ENCODE peak calls at places on chromosomes 12 and 14, in eight cellular contexts. One of them, this sample, is unnamed.

GRCh38 chr14:68734231-68734732 is 58.6 kb downstream of the ZFP36L1 start:
- DNase-seq in body of pancreas: no peak
- DNase-seq in suprapubic skin: no peak
- DNase-seq in uterus: no peak
- DNase-seq in HCT116: no peak
- DNase-seq in tibial nerve: no peak
- DNase-seq in IMR-90: peak; percentile 18
- DNase-seq in lower leg skin: no peak
- DNase-seq in this sample: no peak

GRCh38 chr12:5078423-5078822 is 34.7 kb downstream of the KCNA5 start:
- DNase-seq in body of pancreas: peak; percentile 21
- DNase-seq in suprapubic skin: no peak
- DNase-seq in uterus: no peak
- DNase-seq in HCT116: no peak
- DNase-seq in tibial nerve: no peak
- DNase-seq in IMR-90: no peak
- DNase-seq in lower leg skin: no peak
- DNase-seq in this sample: no peak

GRCh38 chr12:49963976-49964815 is 2.5 kb downstream of the AQP5 start:
- DNase-seq in body of pancreas: no peak
- DNase-seq in suprapubic skin: no peak
- DNase-seq in uterus: no peak
- DNase-seq in HCT116: no peak
- DNase-seq in tibial nerve: no peak
- DNase-seq in IMR-90: no peak
- DNase-seq in lower leg skin: no peak
- DNase-seq in this sample: no peak

GRCh38 chr14:24639270-24639669 is 5.3 kb upstream of the GZMB start:
- DNase-seq in body of pancreas: no peak
- DNase-seq in suprapubic skin: no peak
- DNase-seq in uterus: no peak
- DNase-seq in HCT116: no peak
- DNase-seq in tibial nerve: no peak
- DNase-seq in IMR-90: no peak
- DNase-seq in lower leg skin: no peak
- DNase-seq in this sample: no peak

GRCh38 chr12:57272337-57273151 is 21.6 kb upstream of the STAC3 start:
- DNase-seq in body of pancreas: no peak
- DNase-seq in suprapubic skin: no peak
- DNase-seq in uterus: no peak
- DNase-seq in HCT116: no peak
- DNase-seq in tibial nerve: no peak
- DNase-seq in IMR-90: peak; percentile 45
- DNase-seq in lower leg skin: no peak
- DNase-seq in this sample: no peak

GRCh38 chr12:66441905-66442559 is 139.7 kb downstream of the HELB start:
- DNase-seq in body of pancreas: no peak
- DNase-seq in suprapubic skin: no peak
- DNase-seq in uterus: no peak
- DNase-seq in HCT116: no peak
- DNase-seq in tibial nerve: no peak
- DNase-seq in IMR-90: no peak
- DNase-seq in lower leg skin: no peak
- DNase-seq in this sample: no peak

GRCh38 chr12:56029666-56030293 is 8.9 kb downstream of the IKZF4 start:
- DNase-seq in body of pancreas: peak; percentile 51
- DNase-seq in suprapubic skin: no peak
- DNase-seq in uterus: peak; percentile 37
- DNase-seq in HCT116: no peak
- DNase-seq in tibial nerve: peak; percentile 33
- DNase-seq in IMR-90: peak; percentile 67
- DNase-seq in lower leg skin: no peak
- DNase-seq in this sample: peak; percentile 33

GRCh38 chr14:105533391-105533790 is 7.0 kb downstream of the TMEM121 start:
- DNase-seq in body of pancreas: no peak
- DNase-seq in suprapubic skin: no peak
- DNase-seq in uterus: no peak
- DNase-seq in HCT116: no peak
- DNase-seq in tibial nerve: no peak
- DNase-seq in IMR-90: no peak
- DNase-seq in lower leg skin: no peak
- DNase-seq in this sample: no peak

GRCh38 chr14:77111021-77111420 is 13.0 kb downstream of the CIPC start:
- DNase-seq in body of pancreas: no peak
- DNase-seq in suprapubic skin: no peak
- DNase-seq in uterus: no peak
- DNase-seq in HCT116: no peak
- DNase-seq in tibial nerve: no peak
- DNase-seq in IMR-90: no peak
- DNase-seq in lower leg skin: no peak
- DNase-seq in this sample: no peak

GRCh38 chr14:93269341-93270068 is 62.4 kb downstream of the UBR7 start:
- DNase-seq in body of pancreas: no peak
- DNase-seq in suprapubic skin: no peak
- DNase-seq in uterus: no peak
- DNase-seq in HCT116: no peak
- DNase-seq in tibial nerve: no peak
- DNase-seq in IMR-90: peak; percentile 90
- DNase-seq in lower leg skin: no peak
- DNase-seq in this sample: peak; percentile 55

GRCh38 chr12:128803788-128804187 is 20.0 kb downstream of the SLC15A4 start:
- DNase-seq in body of pancreas: no peak
- DNase-seq in suprapubic skin: peak; percentile 43
- DNase-seq in uterus: no peak
- DNase-seq in HCT116: no peak
- DNase-seq in tibial nerve: no peak
- DNase-seq in IMR-90: no peak
- DNase-seq in lower leg skin: no peak
- DNase-seq in this sample: no peak

GRCh38 chr12:128802756-128803155 is 21.0 kb downstream of the SLC15A4 start:
- DNase-seq in body of pancreas: no peak
- DNase-seq in suprapubic skin: peak; percentile 16
- DNase-seq in uterus: no peak
- DNase-seq in HCT116: no peak
- DNase-seq in tibial nerve: no peak
- DNase-seq in IMR-90: no peak
- DNase-seq in lower leg skin: no peak
- DNase-seq in this sample: no peak

GRCh38 chr12:128804762-128805161 is 19.0 kb downstream of the SLC15A4 start:
- DNase-seq in body of pancreas: no peak
- DNase-seq in suprapubic skin: peak; percentile 13
- DNase-seq in uterus: no peak
- DNase-seq in HCT116: no peak
- DNase-seq in tibial nerve: no peak
- DNase-seq in IMR-90: no peak
- DNase-seq in lower leg skin: no peak
- DNase-seq in this sample: no peak

GRCh38 chr12:128800606-128801005 is 23.2 kb downstream of the SLC15A4 start:
- DNase-seq in body of pancreas: no peak
- DNase-seq in suprapubic skin: no peak
- DNase-seq in uterus: no peak
- DNase-seq in HCT116: no peak
- DNase-seq in tibial nerve: no peak
- DNase-seq in IMR-90: no peak
- DNase-seq in lower leg skin: no peak
- DNase-seq in this sample: no peak

GRCh38 chr12:128801879-128802391 is 21.8 kb downstream of the SLC15A4 start:
- DNase-seq in body of pancreas: no peak
- DNase-seq in suprapubic skin: no peak
- DNase-seq in uterus: no peak
- DNase-seq in HCT116: no peak
- DNase-seq in tibial nerve: no peak
- DNase-seq in IMR-90: peak; percentile 78
- DNase-seq in lower leg skin: no peak
- DNase-seq in this sample: no peak
- TF ChIP-seq POLR2A in body of pancreas: no peak
- TF ChIP-seq POLR2A in suprapubic skin: no peak
- TF ChIP-seq POLR2A in uterus: no peak
- TF ChIP-seq POLR2A in HCT116: no peak
- TF ChIP-seq POLR2A in tibial nerve: no peak
- TF ChIP-seq POLR2A in IMR-90: no peak
- TF ChIP-seq POLR2A in lower leg skin: no peak
- TF ChIP-seq POLR2A in this sample: no peak

GRCh38 chr12:45402288-45402687 is 186.4 kb downstream of the ANO6 start:
- DNase-seq in body of pancreas: no peak
- DNase-seq in suprapubic skin: no peak
- DNase-seq in uterus: no peak
- DNase-seq in HCT116: no peak
- DNase-seq in tibial nerve: no peak
- DNase-seq in IMR-90: peak; percentile 50
- DNase-seq in lower leg skin: no peak
- DNase-seq in this sample: no peak
- TF ChIP-seq POLR2A in body of pancreas: no peak
- TF ChIP-seq POLR2A in suprapubic skin: no peak
- TF ChIP-seq POLR2A in uterus: no peak
- TF ChIP-seq POLR2A in HCT116: no peak
- TF ChIP-seq POLR2A in tibial nerve: no peak
- TF ChIP-seq POLR2A in IMR-90: no peak
- TF ChIP-seq POLR2A in lower leg skin: no peak
- TF ChIP-seq POLR2A in this sample: no peak

DNA sequence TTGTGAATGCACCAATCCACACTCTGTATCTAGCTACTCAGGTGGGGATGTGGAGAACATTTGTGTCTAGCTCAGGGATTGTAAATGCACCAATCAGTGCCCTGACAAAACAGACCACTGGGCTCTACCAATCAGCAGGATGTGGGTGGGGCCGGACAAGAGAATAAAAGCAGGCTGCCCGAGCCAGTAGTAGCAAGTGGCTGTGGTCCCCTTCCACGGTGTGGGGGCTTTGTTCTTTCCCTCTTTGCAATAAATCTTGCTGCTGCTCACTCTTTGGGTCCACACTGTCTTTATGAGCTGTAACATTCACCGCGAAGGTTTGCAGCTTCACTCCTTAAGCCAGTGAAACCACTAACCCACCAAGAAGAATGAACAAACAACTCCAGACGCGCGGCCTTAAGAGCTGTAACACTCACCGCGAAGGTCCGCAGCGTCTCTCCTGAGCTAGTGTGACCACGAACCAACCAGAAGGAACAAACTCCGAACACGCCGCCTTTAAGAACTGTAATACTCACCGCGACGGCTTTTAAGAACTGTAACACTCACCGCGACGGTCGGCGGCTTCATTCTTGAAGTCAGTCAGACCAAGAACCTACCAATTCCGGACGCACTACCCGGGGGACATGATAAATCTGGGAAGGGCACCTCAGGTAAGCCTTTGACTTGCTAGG is 4.6 kb upstream of the LDHB start:
- DNase-seq in body of pancreas: no peak
- DNase-seq in suprapubic skin: no peak
- DNase-seq in uterus: no peak
- DNase-seq in HCT116: no peak
- DNase-seq in tibial nerve: no peak
- DNase-seq in IMR-90: no peak
- DNase-seq in lower leg skin: no peak
- DNase-seq in this sample: no peak
- TF ChIP-seq POLR2A in body of pancreas: no peak
- TF ChIP-seq POLR2A in suprapubic skin: no peak
- TF ChIP-seq POLR2A in uterus: no peak
- TF ChIP-seq POLR2A in HCT116: no peak
- TF ChIP-seq POLR2A in tibial nerve: no peak
- TF ChIP-seq POLR2A in IMR-90: no peak
- TF ChIP-seq POLR2A in lower leg skin: no peak
- TF ChIP-seq POLR2A in this sample: no peak

DNA sequence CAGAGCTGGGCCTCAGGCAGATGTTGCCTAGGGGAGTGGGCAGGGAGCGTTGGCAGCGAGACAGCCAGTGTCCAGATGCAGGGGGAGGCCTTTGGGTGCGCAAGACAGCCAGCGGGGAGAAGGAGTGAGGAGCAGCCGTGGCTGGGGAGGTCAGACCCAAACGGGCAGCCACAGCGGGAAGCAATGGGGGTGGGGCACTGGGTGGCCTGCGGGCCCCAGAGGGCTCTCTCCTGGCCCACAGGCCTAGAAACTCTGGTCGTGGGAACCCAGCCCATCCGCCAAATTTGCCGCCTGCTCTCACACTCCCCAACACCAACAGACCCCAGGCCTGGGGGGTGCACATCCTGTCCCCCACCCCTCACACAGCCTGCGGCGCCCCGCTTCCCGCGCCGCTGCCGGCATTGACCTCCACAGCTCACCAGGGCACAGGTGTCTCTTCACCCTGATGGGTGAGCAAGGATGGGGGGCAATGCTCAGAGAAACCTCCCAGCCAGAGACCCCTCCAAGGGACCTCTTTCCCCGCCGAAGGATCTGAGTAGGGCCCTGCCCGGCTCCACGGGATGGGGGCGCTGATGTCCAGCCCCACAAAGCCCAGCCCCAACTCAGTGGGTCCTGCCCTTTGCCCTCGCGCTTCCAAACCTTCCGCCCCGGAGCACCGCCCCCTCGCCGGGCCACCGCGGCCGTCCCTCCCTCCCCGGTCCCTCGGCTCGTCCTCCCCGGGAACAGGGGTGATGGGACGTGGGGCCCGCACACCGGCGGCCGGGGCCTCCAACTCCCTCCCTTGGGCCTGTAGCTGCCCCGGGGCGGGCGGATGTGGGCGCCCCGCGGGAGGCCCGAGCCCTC is 781 bp downstream of the HDAC7 start:
- DNase-seq in body of pancreas: peak; percentile 52
- DNase-seq in suprapubic skin: peak; percentile 88
- DNase-seq in uterus: peak; percentile 65
- DNase-seq in HCT116: no peak
- DNase-seq in tibial nerve: no peak
- DNase-seq in IMR-90: no peak
- DNase-seq in lower leg skin: peak; percentile 95
- DNase-seq in this sample: peak; percentile 55
- TF ChIP-seq POLR2A in body of pancreas: peak; percentile 17
- TF ChIP-seq POLR2A in suprapubic skin: peak; percentile 21
- TF ChIP-seq POLR2A in uterus: no peak
- TF ChIP-seq POLR2A in HCT116: no peak
- TF ChIP-seq POLR2A in tibial nerve: peak; percentile 25
- TF ChIP-seq POLR2A in IMR-90: no peak
- TF ChIP-seq POLR2A in lower leg skin: no peak
- TF ChIP-seq POLR2A in this sample: peak; percentile 37

GRCh38 chr12:6904280-6905276 is at the start of gene LRRC23:
- DNase-seq in body of pancreas: peak; percentile 99
- DNase-seq in suprapubic skin: peak; percentile 99
- DNase-seq in uterus: peak; percentile 99
- DNase-seq in HCT116: peak; percentile 95
- DNase-seq in tibial nerve: peak; percentile 99
- DNase-seq in IMR-90: peak; percentile 93
- DNase-seq in lower leg skin: peak; percentile 100
- DNase-seq in this sample: peak; percentile 63
- TF ChIP-seq POLR2A in body of pancreas: no peak
- TF ChIP-seq POLR2A in suprapubic skin: peak; percentile 51
- TF ChIP-seq POLR2A in uterus: peak; percentile 69
- TF ChIP-seq POLR2A in HCT116: no peak
- TF ChIP-seq POLR2A in tibial nerve: peak; percentile 77
- TF ChIP-seq POLR2A in IMR-90: peak; percentile 60
- TF ChIP-seq POLR2A in lower leg skin: no peak
- TF ChIP-seq POLR2A in this sample: peak; percentile 58

DNA sequence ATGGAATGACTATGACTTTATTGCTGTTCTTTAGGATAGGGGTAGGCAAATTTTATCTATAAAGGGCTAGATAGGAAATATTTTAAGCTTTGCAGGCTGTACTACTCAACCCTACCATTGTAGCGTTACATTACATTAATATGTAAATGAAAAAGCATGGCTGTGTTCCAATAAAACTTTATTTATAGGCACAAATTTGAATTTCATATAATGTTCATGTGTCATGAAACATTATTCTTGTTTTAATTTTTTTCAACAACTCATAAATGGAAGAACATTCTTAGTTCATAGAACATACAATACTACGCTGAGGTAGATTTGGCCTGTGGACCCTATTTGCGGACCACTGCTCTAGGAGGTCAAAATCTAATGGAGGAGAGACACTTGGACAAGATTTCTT is 133.7 kb downstream of the SOX5 start:
- DNase-seq in body of pancreas: no peak
- DNase-seq in suprapubic skin: no peak
- DNase-seq in uterus: no peak
- DNase-seq in HCT116: no peak
- DNase-seq in tibial nerve: no peak
- DNase-seq in IMR-90: no peak
- DNase-seq in lower leg skin: no peak
- DNase-seq in this sample: no peak
- TF ChIP-seq POLR2A in body of pancreas: no peak
- TF ChIP-seq POLR2A in suprapubic skin: no peak
- TF ChIP-seq POLR2A in uterus: no peak
- TF ChIP-seq POLR2A in HCT116: no peak
- TF ChIP-seq POLR2A in tibial nerve: no peak
- TF ChIP-seq POLR2A in IMR-90: no peak
- TF ChIP-seq POLR2A in lower leg skin: no peak
- TF ChIP-seq POLR2A in this sample: no peak

This sample was measured in H54.